ENCODE peak calls at places on chromosomes 5 and 9, in four cellular contexts. K, D, O and Q are unnamed samples. For H3K4me1, the result is how much of the 10 kb centered on the place peaks cover.

GRCh38 chr9:79701651-79702050 is 129.9 kb downstream of the TLE4 start:
- DNase-seq in D (no peak), O (no peak), K (no peak), Q (no peak)

GRCh38 chr5:175689147-175689991 is 31.5 kb downstream of the HRH2 start:
- DNase-seq in K (no peak), D (peak), O (no peak), Q (peak)

GRCh38 chr9:134698587-134699342 is 57.2 kb downstream of the COL5A1 start:
- DNase-seq in D (peak), K (peak), O (peak), Q (no peak)

GRCh38 chr5:94463739-94464138 is 154.7 kb downstream of the KIAA0825 start:
- DNase-seq in O (peak), K (no peak), D (no peak), Q (no peak)

GRCh38 chr5:177185993-177186392 is 52.4 kb downstream of the NSD1 start:
- DNase-seq in K (no peak), O (no peak), D (no peak), Q (no peak)

GRCh38 chr5:69048233-69048632 is 45.6 kb upstream of the SLC30A5 start:
- DNase-seq in O (no peak), D (no peak), K (no peak), Q (no peak)

GRCh38 chr5:154444559-154445421 is 1.0 kb upstream of the SAP30L start:
- DNase-seq in K (no peak), O (no peak), D (peak), Q (no peak)

GRCh38 chr5:64160196-64160595 is 5.4 kb upstream of the RNF180 start:
- DNase-seq in O (no peak), K (no peak), D (no peak), Q (no peak)

GRCh38 chr5:171342362-171343111 is 33.5 kb downstream of the TLX3 start:
- DNase-seq in D (no peak), K (peak), O (peak), Q (no peak)

GRCh38 chr5:7927466-7928375 is 58.8 kb downstream of the MTRR start:
- DNase-seq in D (no peak), O (peak), K (peak), Q (no peak)

GRCh38 chr5:65041296-65042158 is 272.8 kb downstream of the CWC27 start:
- DNase-seq in O (peak), K (no peak), D (no peak), Q (no peak)

GRCh38 chr9:118330191-118330986 is 626.2 kb downstream of the TLR4 start:
- DNase-seq in O (no peak), K (no peak), D (no peak), Q (no peak)

GRCh38 chr9:94643746-94644145 is 4.4 kb upstream of the FBP1 start:
- DNase-seq in O (no peak), K (no peak), D (no peak), Q (no peak)

GRCh38 chr5:180553530-180553929 is 37.8 kb downstream of the SCGB3A1 start:
- DNase-seq in K (no peak), O (no peak), D (no peak), Q (no peak)

GRCh38 chr5:177495243-177496060 is 2.0 kb downstream of the PDLIM7 start:
- DNase-seq in K (no peak), O (peak), D (peak), Q (peak)

GRCh38 chr9:37034320-37034937 is 361 bp upstream of the PAX5 start:
- DNase-seq in O (no peak), K (no peak), D (peak), Q (no peak)

GRCh38 chr5:122091942-122092600 is 14.0 kb upstream of the LOX start:
- DNase-seq in K (peak), D (no peak), O (peak), Q (no peak)

GRCh38 chr5:15645376-15645775 is 145.4 kb downstream of the FBXL7 start:
- DNase-seq in O (peak), K (no peak), D (no peak), Q (no peak)

GRCh38 chr5:150513375-150514309 is 5.7 kb downstream of the NDST1 start:
- DNase-seq in O (no peak), K (no peak), D (no peak), Q (no peak)

GRCh38 chr5:95862636-95863382 is 40.3 kb upstream of the GLRX start:
- DNase-seq in K (no peak), D (no peak), O (no peak), Q (no peak)

GRCh38 chr9:2066312-2067273 is 51.4 kb downstream of the SMARCA2 start:
- DNase-seq in O (peak), K (no peak), D (no peak), Q (no peak)

GRCh38 chr5:31854625-31855526 is 215.9 kb downstream of the PDZD2 start:
- DNase-seq in D (no peak), O (no peak), K (no peak), Q (no peak)

GRCh38 chr5:159510282-159510681 is 180.0 kb upstream of the IL12B start:
- DNase-seq in D (no peak), O (peak), K (no peak), Q (no peak)

GRCh38 chr5:159765034-159765433 is 151.2 kb upstream of the ADRA1B start:
- DNase-seq in D (no peak), K (no peak), O (peak), Q (no peak)

GRCh38 chr5:97075649-97076048 is 66.8 kb downstream of the LIX1 start:
- DNase-seq in K (no peak), O (no peak), D (no peak), Q (no peak)

GRCh38 chr5:107486489-107486888 is 184.2 kb downstream of the EFNA5 start:
- DNase-seq in D (no peak), K (peak), O (peak), Q (no peak)

GRCh38 chr5:5523066-5523505 is 100.6 kb downstream of the ICE1 start:
- DNase-seq in D (no peak), K (peak), O (peak), Q (no peak)

GRCh38 chr9:878239-878638 is 36.7 kb downstream of the DMRT1 start:
- DNase-seq in K (no peak), O (no peak), D (no peak), Q (no peak)
- TF ChIP-seq CTCF in K (no peak), O (no peak), D (no peak), Q (no peak)

DNA sequence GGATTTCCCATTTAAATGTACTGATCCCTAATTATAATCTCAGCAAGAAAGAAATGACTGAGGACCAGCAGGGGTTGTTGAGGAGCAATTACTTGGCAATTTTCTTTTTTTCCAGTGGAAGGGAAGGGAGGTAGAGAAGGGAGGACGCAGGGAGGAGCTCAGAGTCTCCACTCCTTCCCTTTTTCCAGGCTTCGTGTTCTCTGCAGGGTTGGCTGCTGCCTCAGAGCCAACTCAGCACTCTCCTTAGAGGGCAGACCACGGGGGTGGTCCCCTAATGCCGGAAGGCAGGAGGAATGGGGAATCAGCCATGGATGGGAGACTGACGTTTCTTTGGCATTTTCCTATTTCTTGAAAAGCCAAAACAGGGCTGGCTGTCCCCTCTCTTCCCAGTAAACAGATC is 39.5 kb upstream of the LCP2 start:
- DNase-seq in O (no peak), D (no peak), K (no peak), Q (no peak)
- H3K4me1 ChIP-seq in O (under half), D (under half), K (under half), Q (under half)

DNA sequence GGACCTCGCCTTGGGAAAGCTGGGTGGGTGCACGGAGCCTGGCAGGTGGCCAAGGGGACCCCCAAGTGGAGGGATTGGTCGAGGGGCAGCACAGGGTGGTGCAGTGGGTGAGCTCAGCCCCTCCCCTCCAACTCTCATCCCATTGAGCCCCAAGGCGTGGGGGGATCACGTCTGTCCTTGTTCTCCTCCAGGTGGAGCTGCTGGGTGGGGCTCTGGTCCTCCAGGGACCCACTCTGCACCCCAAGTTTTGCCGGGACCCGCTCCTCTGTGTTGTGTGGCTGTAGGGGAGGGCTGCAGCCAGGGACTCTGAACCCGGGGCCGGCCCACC is 3.6 kb upstream of the FUT7 start:
- DNase-seq in D (no peak), K (no peak), O (no peak), Q (no peak)
- TF ChIP-seq CTCF in D (peak), K (peak), O (no peak), Q (no peak)

GRCh38 chr9:78133751-78134150 is 102.1 kb upstream of the CEP78 start:
- DNase-seq in O (no peak), K (no peak), D (no peak), Q (no peak)

GRCh38 chr9:78130004-78130403 is 98.4 kb upstream of the GNAQ start:
- DNase-seq in D (no peak), K (peak), O (no peak), Q (no peak)

GRCh38 chr9:78132688-78133033 is 101.0 kb upstream of the GNAQ start:
- DNase-seq in D (no peak), O (no peak), K (no peak), Q (no peak)

GRCh38 chr9:78131969-78132687 is 100.5 kb upstream of the GNAQ start:
- DNase-seq in O (no peak), K (no peak), D (no peak), Q (no peak)

GRCh38 chr9:78130853-78131252 is 99.2 kb upstream of the GNAQ start:
- DNase-seq in O (no peak), K (no peak), D (no peak), Q (no peak)
- H3K4me1 ChIP-seq in O (under half), K (under half), D (under half), Q (under half)